ENCODE peak calls at places on chromosomes 3 and 15, in seven cellular contexts. C, R, P, H, S, E and A are unnamed samples.

GRCh38 chr15:57377478-57377847 is 1.2 kb downstream of the CGNL1 start:
- DNase-seq in R (no peak), C (no peak), S (no peak), E (no peak), P (peak), H (no peak), A (no peak)

GRCh38 chr3:57718118-57718517 is 25.2 kb upstream of the DENND6A start:
- DNase-seq in P (no peak), E (no peak), C (no peak), H (no peak), S (no peak), R (no peak), A (no peak)

GRCh38 chr3:110248666-110249065 is 823.0 kb upstream of the NECTIN3 start:
- DNase-seq in E (no peak), C (no peak), P (no peak), S (no peak), R (peak), H (no peak), A (no peak)

GRCh38 chr3:143856252-143856977 is 8.1 kb upstream of the SLC9A9 start:
- DNase-seq in C (no peak), S (no peak), P (no peak), H (no peak), R (no peak), E (no peak), A (no peak)

GRCh38 chr3:57199895-57200297 is at the start of gene HESX1:
- DNase-seq in H (peak), S (no peak), R (no peak), E (peak), P (no peak), C (no peak), A (no peak)

GRCh38 chr3:79366414-79366813 is 401.4 kb downstream of the ROBO1 start:
- DNase-seq in C (no peak), H (no peak), R (no peak), S (no peak), E (no peak), P (no peak), A (no peak)

GRCh38 chr3:14203521-14204079 is 25.0 kb downstream of the LSM3 start:
- DNase-seq in P (peak), H (peak), E (peak), R (peak), S (peak), C (peak), A (peak)

GRCh38 chr15:93417156-93418077 is 328.4 kb upstream of the RGMA start:
- DNase-seq in H (no peak), E (no peak), P (no peak), S (no peak), R (no peak), C (no peak), A (no peak)

GRCh38 chr3:169379496-169380121 is 283.9 kb downstream of the MECOM start:
- DNase-seq in E (no peak), H (no peak), C (no peak), R (no peak), P (no peak), S (no peak), A (no peak)

GRCh38 chr15:96166223-96167200 is 164.0 kb upstream of the NR2F2 start:
- DNase-seq in H (peak), R (no peak), C (no peak), P (no peak), S (no peak), E (no peak), A (no peak)

GRCh38 chr15:60590935-60591490 is 112.1 kb upstream of the ICE2 start:
- DNase-seq in C (peak), E (peak), S (no peak), P (no peak), H (peak), R (peak), A (peak)

GRCh38 chr15:72873379-72874233 is 90.0 kb upstream of the ADPGK start:
- DNase-seq in P (no peak), C (no peak), H (no peak), S (no peak), R (peak), E (no peak), A (no peak)

GRCh38 chr15:58330468-58330793 is 101.4 kb upstream of the LIPC start:
- DNase-seq in R (no peak), E (no peak), P (no peak), S (no peak), C (no peak), H (no peak), A (no peak)

GRCh38 chr15:64092075-64092820 is 1.4 kb downstream of the CIAO2A start:
- DNase-seq in R (no peak), S (peak), H (no peak), E (peak), C (no peak), P (no peak), A (no peak)

GRCh38 chr3:122415104-122415744 is 638 bp downstream of the WDR5B start:
- DNase-seq in S (peak), H (peak), C (peak), E (peak), R (peak), P (peak), A (peak)

GRCh38 chr3:169041677-169042171 is 621.8 kb downstream of the MECOM start:
- DNase-seq in H (peak), C (peak), E (peak), S (no peak), R (peak), P (peak), A (peak)

GRCh38 chr3:47010050-47010712 is 30.7 kb downstream of the NBEAL2 start:
- DNase-seq in C (no peak), H (no peak), R (no peak), P (no peak), S (no peak), E (no peak), A (no peak)

GRCh38 chr3:149678365-149678948 is 20.6 kb upstream of the WWTR1 start:
- DNase-seq in P (peak), E (no peak), C (no peak), H (no peak), R (no peak), S (no peak), A (no peak)

GRCh38 chr3:14991818-14992612 is 44.6 kb downstream of the NR2C2 start:
- DNase-seq in C (peak), R (peak), H (peak), S (no peak), E (no peak), P (no peak), A (no peak)

GRCh38 chr3:129593595-129594339 is 12.7 kb downstream of the PLXND1 start:
- DNase-seq in H (peak), C (no peak), R (peak), E (peak), S (peak), P (no peak), A (no peak)

GRCh38 chr15:40087991-40088928 is 20.4 kb downstream of the BMF start:
- DNase-seq in H (no peak), E (no peak), P (no peak), C (peak), R (peak), S (no peak), A (peak)

GRCh38 chr15:68582864-68583263 is 4.1 kb downstream of the CORO2B start:
- DNase-seq in S (no peak), C (no peak), P (no peak), H (no peak), R (no peak), E (no peak), A (no peak)

GRCh38 chr3:49327485-49327884 is 12.4 kb downstream of the USP4 start:
- DNase-seq in R (peak), P (no peak), H (peak), E (peak), S (no peak), C (no peak), A (no peak)

GRCh38 chr15:47711654-47712053 is 5.7 kb upstream of the SEMA6D start:
- DNase-seq in P (no peak), S (peak), R (peak), C (no peak), H (peak), E (peak), A (peak)

GRCh38 chr3:170145278-170145677 is 36.3 kb downstream of the PHC3 start:
- DNase-seq in S (no peak), E (no peak), P (no peak), R (no peak), H (no peak), C (no peak), A (no peak)

GRCh38 chr3:60759439-60759838 is 491.8 kb downstream of the FHIT start:
- DNase-seq in C (no peak), H (no peak), E (no peak), S (no peak), P (no peak), R (no peak), A (no peak)

GRCh38 chr3:71087109-71088018 is 496.2 kb downstream of the FOXP1 start:
- DNase-seq in S (peak), E (no peak), P (no peak), C (no peak), R (no peak), H (no peak), A (no peak)

GRCh38 chr3:18556503-18556902 is 131.4 kb upstream of the SATB1 start:
- DNase-seq in C (no peak), H (no peak), S (no peak), P (no peak), E (no peak), R (peak), A (no peak)

GRCh38 chr15:74184582-74185091 is 11.1 kb downstream of the ISLR start:
- DNase-seq in C (no peak), E (no peak), S (no peak), P (no peak), R (no peak), H (no peak), A (no peak)

GRCh38 chr3:61894988-61895935 is 333.9 kb downstream of the PTPRG start:
- DNase-seq in H (no peak), S (peak), P (peak), E (peak), R (peak), C (peak), A (peak)

GRCh38 chr3:68904064-68904463 is 28.3 kb downstream of the TAFA4 start:
- DNase-seq in C (no peak), P (no peak), H (no peak), E (no peak), S (no peak), R (no peak), A (no peak)

GRCh38 chr3:45199837-45200648 is 26.0 kb downstream of the TMEM158 start:
- DNase-seq in H (no peak), P (peak), R (peak), E (peak), C (peak), S (no peak), A (no peak)

GRCh38 chr15:86439614-86440013 is 359.9 kb downstream of the AGBL1 start:
- DNase-seq in S (no peak), H (no peak), E (no peak), C (peak), P (no peak), R (no peak), A (no peak)

GRCh38 chr3:195075199-195075940 is 195.6 kb downstream of the XXYLT1 start:
- DNase-seq in C (no peak), S (no peak), E (no peak), P (no peak), R (no peak), H (no peak), A (no peak)

GRCh38 chr3:19348929-19349564 is 200.7 kb downstream of the KCNH8 start:
- DNase-seq in P (peak), H (peak), E (peak), C (peak), R (peak), S (peak), A (peak)

GRCh38 chr3:196246612-196247308 is 30.4 kb downstream of the SLC51A start:
- DNase-seq in C (no peak), H (no peak), R (peak), S (no peak), P (no peak), E (no peak), A (no peak)
- TF ChIP-seq EZH2phosphoT487 in C (no peak), H (no peak), R (no peak), S (no peak), P (no peak), E (no peak), A (no peak)

GRCh38 chr3:113968986-113969385 is 21.2 kb downstream of the ZDHHC23 start:
- DNase-seq in R (peak), C (no peak), H (no peak), P (no peak), S (no peak), E (peak), A (no peak)
- TF ChIP-seq EZH2phosphoT487 in R (no peak), C (no peak), H (no peak), P (no peak), S (no peak), E (no peak), A (no peak)

GRCh38 chr3:161409858-161410257 is 38.5 kb upstream of the SPTSSB start:
- DNase-seq in H (no peak), R (no peak), P (no peak), C (no peak), S (no peak), E (no peak), A (no peak)
- TF ChIP-seq EZH2phosphoT487 in H (no peak), R (no peak), P (no peak), C (no peak), S (no peak), E (no peak), A (no peak)

GRCh38 chr15:25541228-25541627 is 102.4 kb upstream of the UBE3A start:
- DNase-seq in P (no peak), H (no peak), E (no peak), S (no peak), R (no peak), C (no peak), A (no peak)

GRCh38 chr15:25542648-25543047 is 103.8 kb upstream of the UBE3A start:
- DNase-seq in C (no peak), E (no peak), S (no peak), H (no peak), P (no peak), R (peak), A (no peak)

GRCh38 chr15:25545017-25545416 is 106.2 kb upstream of the UBE3A start:
- DNase-seq in C (no peak), H (no peak), S (no peak), P (no peak), R (peak), E (no peak), A (no peak)

GRCh38 chr15:25544076-25544475 is 105.3 kb upstream of the UBE3A start:
- DNase-seq in P (no peak), S (no peak), C (no peak), H (no peak), R (no peak), E (no peak), A (no peak)

GRCh38 chr15:25543156-25543555 is 104.3 kb upstream of the UBE3A start:
- DNase-seq in C (peak), H (peak), P (no peak), E (no peak), S (no peak), R (peak), A (peak)
- TF ChIP-seq EZH2phosphoT487 in C (no peak), H (no peak), P (no peak), E (no peak), S (no peak), R (no peak), A (no peak)